ENCODE peak calls at places on chromosomes 3 and 15, in seven cellular contexts. G is psoas muscle; P is transverse colon; H is ovary; V is Panc1; R is stomach; S is effector memory CD4-positive, alpha-beta T cell. U is an unnamed sample.

GRCh38 chr15:64854041-64854440 is 12.3 kb downstream of the PLEKHO2 start:
- DNase-seq in S (no peak), G (no peak), R (no peak), H (no peak), V (no peak), P (no peak), U (no peak)

GRCh38 chr15:39242345-39242744 is 338.5 kb upstream of the THBS1 start:
- DNase-seq in S (no peak), P (no peak), G (no peak), V (no peak), H (no peak), R (no peak), U (peak; percentile 64)

GRCh38 chr3:86837871-86838270 is 153.1 kb downstream of the VGLL3 start:
- DNase-seq in R (no peak), V (no peak), H (no peak), G (no peak), P (no peak), S (no peak), U (no peak)

GRCh38 chr15:98956796-98957553 is 50.6 kb downstream of the PGPEP1L start:
- DNase-seq in G (no peak), V (no peak), S (no peak), P (no peak), R (no peak), H (no peak), U (no peak)

GRCh38 chr3:186281172-186281571 is 80.9 kb downstream of the DGKG start:
- DNase-seq in S (no peak), H (no peak), G (no peak), P (no peak), V (no peak), R (no peak), U (peak; percentile 59)

GRCh38 chr3:81974754-81975153 is 213.3 kb upstream of the GBE1 start:
- DNase-seq in V (no peak), G (no peak), R (no peak), H (no peak), S (no peak), P (no peak), U (no peak)

GRCh38 chr15:44812029-44812517 is 75.7 kb downstream of the TRIM69 start:
- DNase-seq in V (no peak), P (peak; percentile 90), H (no peak), S (no peak), G (no peak), R (peak; percentile 76), U (no peak)

GRCh38 chr3:137050281-137050680 is 92.5 kb downstream of the IL20RB start:
- DNase-seq in V (no peak), R (no peak), G (no peak), P (no peak), S (no peak), H (no peak), U (no peak)

GRCh38 chr3:129554356-129555120 is 11.6 kb downstream of the H1-8 start:
- DNase-seq in P (no peak), G (peak; percentile 48), V (no peak), H (no peak), S (no peak), R (no peak), U (no peak)

GRCh38 chr3:36774072-36774471 is 9.7 kb upstream of the DCLK3 start:
- DNase-seq in R (no peak), S (no peak), P (no peak), V (no peak), G (no peak), H (no peak), U (no peak)

GRCh38 chr3:144028798-144029411 is 57.3 kb downstream of the DIPK2A start:
- DNase-seq in S (no peak), R (no peak), G (no peak), V (no peak), H (no peak), P (no peak), U (no peak)

GRCh38 chr3:170585937-170586310 is at the start of gene SLC7A14:
- DNase-seq in S (no peak), P (no peak), G (no peak), V (no peak), H (no peak), R (no peak), U (no peak)

GRCh38 chr3:170579646-170580045 is 6.2 kb downstream of the SLC7A14 start:
- DNase-seq in G (no peak), S (no peak), P (no peak), R (no peak), V (no peak), H (no peak), U (no peak)

GRCh38 chr3:170584585-170585007 is 1.3 kb downstream of the SLC7A14 start:
- DNase-seq in R (peak; percentile 64), H (peak; percentile 74), S (no peak), G (peak; percentile 81), V (no peak), P (peak; percentile 42), U (no peak)

GRCh38 chr3:170589113-170589512 is 3.2 kb upstream of the SLC7A14 start:
- DNase-seq in V (no peak), G (no peak), R (no peak), P (no peak), S (no peak), H (no peak), U (no peak)

DNA sequence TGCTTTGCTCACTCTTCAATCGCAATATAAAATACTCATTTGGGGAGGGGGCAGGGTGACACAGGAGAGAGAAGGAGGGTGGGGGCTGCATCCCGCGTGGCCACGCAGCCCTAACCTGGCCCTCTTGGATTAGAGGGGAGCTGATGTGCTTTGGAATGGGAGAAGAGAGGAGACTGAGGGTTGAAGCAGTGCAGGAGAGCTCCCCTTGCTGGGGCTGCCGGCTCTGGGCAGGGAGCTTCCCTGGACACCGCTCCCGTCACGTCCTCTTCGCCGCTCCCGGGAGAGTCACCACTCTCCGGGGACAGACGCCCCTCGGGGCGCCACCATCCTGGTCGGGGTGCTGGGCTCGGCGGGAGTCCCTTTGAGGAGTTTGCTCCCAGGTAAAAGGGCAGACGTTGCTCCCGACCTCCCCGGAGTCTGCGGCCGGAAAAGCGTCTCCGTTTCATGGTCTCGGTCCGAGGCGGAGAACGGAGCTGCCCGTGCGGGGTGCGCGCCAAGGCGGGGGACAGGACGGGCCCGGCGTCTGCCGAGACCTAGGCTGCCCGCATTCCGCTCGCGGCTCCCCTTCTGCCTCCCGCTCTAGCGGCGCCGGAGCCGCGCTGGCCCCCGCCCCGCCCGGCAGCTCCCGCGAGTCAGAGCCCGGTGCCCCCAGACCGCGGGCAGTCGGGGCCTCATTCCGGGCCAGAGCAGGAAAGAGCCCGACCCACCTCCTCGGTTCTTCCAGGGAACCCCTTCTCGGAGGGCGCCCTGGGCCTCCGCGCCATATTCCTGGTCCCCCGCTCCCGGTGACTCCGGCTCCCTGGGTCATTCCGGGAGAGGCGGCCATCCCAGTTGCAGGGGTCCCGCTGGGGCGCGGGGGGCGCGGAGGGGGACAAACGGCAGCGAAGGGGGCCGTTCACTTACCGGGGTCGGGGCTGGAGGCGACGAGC is 603 bp downstream of the SLC7A14 start:
- DNase-seq in H (no peak), V (no peak), G (peak; percentile 41), S (no peak), R (no peak), P (no peak), U (no peak)
- H3K27me3 ChIP-seq in H (no peaks in the 10 kb centered on the region), V (peaks cover 5% of the 10 kb centered on the region), G (peaks cover 53% of the 10 kb centered on the region), S (peaks cover 13% of the 10 kb centered on the region), R (peaks cover 36% of the 10 kb centered on the region), P (peaks cover 88% of the 10 kb centered on the region), U (peaks cover 19% of the 10 kb centered on the region)

DNA sequence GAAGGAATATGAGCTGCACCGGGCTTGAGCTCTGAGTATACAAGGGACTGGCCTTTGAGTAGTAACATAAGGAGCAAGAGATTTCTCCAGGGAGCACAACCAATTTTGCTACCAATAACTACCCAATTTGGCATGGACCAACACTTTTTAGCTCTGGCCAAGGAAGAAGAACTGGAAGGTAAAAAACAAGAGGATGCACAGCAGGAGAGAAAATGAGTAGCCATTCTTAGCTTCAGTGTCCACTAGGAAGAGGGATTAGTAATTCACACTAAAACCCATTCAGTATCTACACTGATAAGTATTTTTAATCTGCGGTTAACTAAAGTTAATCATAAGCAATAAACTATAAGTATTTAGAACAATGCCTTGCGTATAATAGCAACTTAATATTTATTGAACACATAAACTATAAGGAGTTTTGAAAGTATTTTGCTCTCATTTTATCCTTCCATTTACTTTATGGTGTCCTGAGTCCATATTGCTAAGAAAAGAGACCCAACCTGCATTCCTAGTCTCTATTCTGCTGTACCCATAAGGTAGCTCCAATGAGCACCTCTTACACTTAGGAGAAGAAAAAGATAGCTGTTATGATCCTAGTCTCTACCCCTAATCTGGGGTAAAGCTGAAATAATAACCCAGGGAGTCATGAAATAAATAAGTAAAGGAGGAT is 268.9 kb downstream of the IGSF11 start:
- DNase-seq in G (no peak), S (no peak), V (no peak), P (no peak), R (no peak), H (no peak), U (no peak)
- H3K27me3 ChIP-seq in G (no peaks in the 10 kb centered on the region), S (no peaks in the 10 kb centered on the region), V (no peaks in the 10 kb centered on the region), P (no peaks in the 10 kb centered on the region), R (no peaks in the 10 kb centered on the region), H (no peaks in the 10 kb centered on the region), U (no peaks in the 10 kb centered on the region)

GRCh38 chr3:128322030-128323022 is 144.4 kb downstream of the DNAJB8 start:
- DNase-seq in S (no peak), P (peak; percentile 51), H (no peak), G (peak; percentile 76), V (peak; percentile 1), R (peak; percentile 57), U (no peak)

GRCh38 chr3:128324911-128325592 is 141.6 kb downstream of the DNAJB8 start:
- DNase-seq in G (no peak), V (no peak), H (peak; percentile 50), S (no peak), P (no peak), R (peak; percentile 15), U (no peak)

GRCh38 chr3:128321418-128321817 is 145.3 kb downstream of the DNAJB8 start:
- DNase-seq in P (no peak), G (no peak), R (peak; percentile 10), S (no peak), H (no peak), V (no peak), U (no peak)

GRCh38 chr3:128320551-128321340 is 145.9 kb downstream of the DNAJB8 start:
- DNase-seq in R (peak; percentile 16), H (no peak), S (no peak), G (no peak), V (no peak), P (no peak), U (no peak)

DNA sequence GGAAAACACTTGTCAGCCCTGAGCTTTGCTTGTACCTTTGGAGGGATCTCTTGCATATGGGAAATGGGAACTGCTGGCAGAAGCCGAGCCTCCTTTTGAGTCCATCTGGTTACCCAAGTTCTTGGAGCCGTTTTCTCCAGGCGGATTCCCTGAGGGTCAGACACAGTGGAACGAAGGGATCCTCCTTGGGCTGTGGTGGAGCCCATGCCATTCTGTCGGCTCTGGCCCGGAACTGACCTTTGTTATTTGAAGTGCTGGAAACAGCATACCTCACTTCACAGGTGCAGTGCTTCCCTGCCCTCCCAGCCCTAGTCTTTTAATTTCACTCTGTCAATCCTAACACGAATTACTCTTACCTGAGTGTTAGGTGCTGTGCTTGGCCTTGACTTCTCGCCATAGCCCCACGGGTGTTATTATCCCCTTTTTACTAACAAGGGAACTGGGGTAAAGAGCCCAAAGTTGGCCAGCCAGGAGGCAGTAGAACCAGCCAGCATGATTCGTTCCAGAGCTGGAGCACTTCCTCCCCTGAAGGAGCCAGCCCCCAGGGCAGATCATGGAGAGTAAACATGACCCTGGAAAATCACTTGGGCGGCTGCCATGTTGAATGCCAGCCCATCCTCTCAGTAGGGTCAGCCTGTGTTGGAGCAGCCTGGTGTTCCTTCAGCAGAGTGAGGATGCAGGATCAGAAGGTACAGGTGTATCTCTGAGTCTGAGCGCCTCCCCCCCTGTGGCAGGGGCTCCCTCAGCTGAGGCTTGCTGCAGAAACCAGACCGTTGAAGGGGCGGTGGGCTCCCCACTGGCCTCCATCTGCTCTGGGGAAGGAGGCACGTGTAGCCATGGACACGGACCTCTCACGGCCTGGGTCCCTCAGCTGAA is 143.2 kb downstream of the DNAJB8 start:
- DNase-seq in V (no peak), P (no peak), S (no peak), R (peak; percentile 69), H (no peak), G (no peak), U (peak; percentile 52)
- H3K27me3 ChIP-seq in V (no peaks in the 10 kb centered on the region), P (no peaks in the 10 kb centered on the region), S (no peaks in the 10 kb centered on the region), R (no peaks in the 10 kb centered on the region), H (no peaks in the 10 kb centered on the region), G (no peaks in the 10 kb centered on the region), U (no peaks in the 10 kb centered on the region)

GRCh38 chr3:133401374-133402135 is 1.7 kb downstream of the BFSP2 start:
- DNase-seq in G (no peak), H (no peak), P (no peak), V (no peak), S (no peak), R (no peak), U (no peak)
- H3K27me3 ChIP-seq in G (peaks cover 1% of the 10 kb centered on the region), H (no peaks in the 10 kb centered on the region), P (no peaks in the 10 kb centered on the region), V (no peaks in the 10 kb centered on the region), S (no peaks in the 10 kb centered on the region), R (no peaks in the 10 kb centered on the region), U (no peaks in the 10 kb centered on the region)